ENCODE peak calls at places on chromosomes 6 and 20, in eight cellular contexts. D is cardiac muscle cell, L is colonic mucosa, U is RWPE2, F is Peyer's patch, X is endodermal cell, O is tibial artery, W is psoas muscle. H is an unnamed sample.

GRCh38 chr6:31075528-31075927 is 36.8 kb downstream of the C6orf15 start:
- DNase-seq in D (peak; percentile 42), L (no peak), U (no peak), F (no peak), X (no peak), O (no peak), W (no peak), H (no peak)

GRCh38 chr20:58577871-58578615 is 62.8 kb upstream of the APCDD1L start:
- DNase-seq in D (peak; percentile 36), L (no peak), U (peak; percentile 80), F (no peak), X (no peak), O (peak; percentile 35), W (no peak), H (no peak)

GRCh38 chr6:76774750-76775396 is 688.4 kb downstream of the HTR1B start:
- DNase-seq in D (peak; percentile 75), L (no peak), U (no peak), F (no peak), X (peak; percentile 56), O (no peak), W (no peak), H (peak; percentile 19)

GRCh38 chr6:152309648-152310047 is 327.5 kb downstream of the SYNE1 start:
- DNase-seq in D (no peak), L (no peak), U (no peak), F (peak; percentile 58), X (no peak), O (no peak), W (no peak), H (no peak)

GRCh38 chr6:43838276-43839036 is 68.4 kb downstream of the VEGFA start:
- DNase-seq in D (peak; percentile 87), L (no peak), U (no peak), F (no peak), X (peak; percentile 83), O (no peak), W (peak; percentile 79), H (peak; percentile 50)

GRCh38 chr20:48294196-48294595 is 508.9 kb upstream of the SULF2 start:
- DNase-seq in D (peak; percentile 86), L (no peak), U (no peak), F (no peak), X (no peak), O (no peak), W (no peak), H (no peak)

GRCh38 chr20:6942266-6942665 is 174.8 kb downstream of the BMP2 start:
- DNase-seq in D (no peak), L (no peak), U (no peak), F (no peak), X (no peak), O (no peak), W (no peak), H (no peak)

GRCh38 chr20:23517719-23518118 is 26.8 kb downstream of the CST8 start:
- DNase-seq in D (no peak), L (no peak), U (no peak), F (no peak), X (no peak), O (no peak), W (no peak), H (no peak)

GRCh38 chr6:161225677-161226004 is 48.2 kb downstream of the AGPAT4 start:
- DNase-seq in D (no peak), L (no peak), U (no peak), F (no peak), X (no peak), O (no peak), W (no peak), H (no peak)

GRCh38 chr20:46127396-46128010 is 9.4 kb downstream of the CD40 start:
- DNase-seq in D (no peak), L (no peak), U (peak; percentile 74), F (no peak), X (no peak), O (no peak), W (no peak), H (no peak)

GRCh38 chr6:151148111-151148510 is 91.7 kb upstream of the AKAP12 start:
- DNase-seq in D (no peak), L (no peak), U (no peak), F (no peak), X (peak; percentile 53), O (no peak), W (no peak), H (peak; percentile 38)

GRCh38 chr20:7858851-7859250 is 81.4 kb downstream of the HAO1 start:
- DNase-seq in D (no peak), L (no peak), U (no peak), F (no peak), X (no peak), O (no peak), W (no peak), H (no peak)

GRCh38 chr6:46201701-46202100 is 30.9 kb upstream of the ENPP5 start:
- DNase-seq in D (no peak), L (no peak), U (no peak), F (no peak), X (no peak), O (no peak), W (no peak), H (no peak)

GRCh38 chr6:9334979-9335378 is 899.6 kb upstream of the SLC35B3 start:
- DNase-seq in D (no peak), L (no peak), U (no peak), F (no peak), X (no peak), O (no peak), W (no peak), H (no peak)

GRCh38 chr6:116073765-116074450 is 13.2 kb upstream of the FRK start:
- DNase-seq in D (no peak), L (no peak), U (no peak), F (no peak), X (no peak), O (no peak), W (no peak), H (no peak)

GRCh38 chr6:75171151-75171550 is 34.7 kb downstream of the COL12A1 start:
- DNase-seq in D (peak; percentile 32), L (no peak), U (no peak), F (no peak), X (no peak), O (no peak), W (no peak), H (no peak)

GRCh38 chr6:5260111-5260620 is 584 bp downstream of the LYRM4 start:
- DNase-seq in D (peak; percentile 69), L (peak; percentile 73), U (peak; percentile 74), F (peak; percentile 68), X (peak; percentile 92), O (no peak), W (peak; percentile 77), H (no peak)

DNA sequence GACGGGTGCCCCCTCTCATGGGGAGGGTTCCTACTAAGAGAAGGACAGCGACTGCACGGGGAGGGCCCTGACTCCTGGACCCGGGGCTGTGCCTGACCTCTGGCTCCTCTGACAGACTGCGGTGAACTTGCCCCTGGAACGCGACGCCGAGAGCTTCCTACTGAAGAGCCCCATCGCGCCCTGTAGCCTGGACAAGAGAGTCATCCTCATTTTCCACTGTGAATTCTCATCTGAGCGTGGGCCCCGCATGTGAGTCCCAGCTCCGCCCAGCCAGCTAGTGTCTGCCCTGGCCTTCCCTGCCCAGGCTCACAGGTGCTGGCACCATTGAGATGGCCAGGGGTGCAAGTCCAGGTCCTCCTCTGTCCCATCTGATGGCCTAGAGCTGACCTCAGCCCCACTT is 7.2 kb downstream of the CDC25B start:
- DNase-seq in D (no peak), L (no peak), U (no peak), F (no peak), X (no peak), O (no peak), W (peak; percentile 41), H (no peak)
- H3K4me1 ChIP-seq in D (peaks cover 7% of the 10 kb centered on the region), L (peaks cover 34% of the 10 kb centered on the region), U (peaks cover 44% of the 10 kb centered on the region), F (peaks cover 23% of the 10 kb centered on the region), X (peaks cover 15% of the 10 kb centered on the region), O (peaks cover 20% of the 10 kb centered on the region), W (peaks cover 27% of the 10 kb centered on the region), H (peaks cover 36% of the 10 kb centered on the region)

GRCh38 chr6:169158750-169159149 is 94.9 kb downstream of the THBS2 start:
- DNase-seq in D (peak; percentile 59), L (no peak), U (no peak), F (no peak), X (peak; percentile 39), O (peak; percentile 58), W (no peak), H (no peak)
- TF ChIP-seq CTCF in D (peak; percentile 23), L (no peak), U (no peak), F (no peak), X (no peak), O (no peak), W (no peak), H (no peak)

GRCh38 chr6:2862712-2863174 is 21.1 kb upstream of the SERPINB1 start:
- DNase-seq in D (no peak), L (peak; percentile 14), U (no peak), F (peak; percentile 68), X (peak; percentile 29), O (no peak), W (no peak), H (no peak)

GRCh38 chr6:2858678-2859324 is 17.1 kb upstream of the SERPINB1 start:
- DNase-seq in D (peak; percentile 20), L (no peak), U (no peak), F (peak; percentile 68), X (no peak), O (no peak), W (no peak), H (no peak)

GRCh38 chr6:2859325-2859700 is 17.6 kb upstream of the SERPINB1 start:
- DNase-seq in D (no peak), L (no peak), U (no peak), F (no peak), X (no peak), O (no peak), W (no peak), H (no peak)

GRCh38 chr6:2861822-2862164 is 20.1 kb upstream of the SERPINB1 start:
- DNase-seq in D (no peak), L (no peak), U (no peak), F (no peak), X (no peak), O (no peak), W (no peak), H (no peak)

GRCh38 chr6:2861071-2861821 is 19.6 kb upstream of the SERPINB1 start:
- DNase-seq in D (no peak), L (no peak), U (no peak), F (no peak), X (peak; percentile 36), O (no peak), W (no peak), H (no peak)
- H3K4me1 ChIP-seq in D (no peaks in the 10 kb centered on the region), L (no peaks in the 10 kb centered on the region), U (peaks cover 10% of the 10 kb centered on the region), F (peaks cover 22% of the 10 kb centered on the region), X (no peaks in the 10 kb centered on the region), O (no peaks in the 10 kb centered on the region), W (peaks cover 9% of the 10 kb centered on the region), H (peaks cover 32% of the 10 kb centered on the region)

GRCh38 chr6:42229720-42230119 is 12.1 kb upstream of the MRPS10 start:
- DNase-seq in D (no peak), L (no peak), U (no peak), F (no peak), X (no peak), O (no peak), W (no peak), H (no peak)

GRCh38 chr6:42232035-42232434 is 14.4 kb upstream of the MRPS10 start:
- DNase-seq in D (no peak), L (no peak), U (no peak), F (no peak), X (no peak), O (no peak), W (no peak), H (no peak)

GRCh38 chr6:42228305-42228704 is 10.6 kb upstream of the MRPS10 start:
- DNase-seq in D (no peak), L (no peak), U (no peak), F (no peak), X (no peak), O (no peak), W (no peak), H (no peak)

GRCh38 chr6:42227173-42227850 is 9.7 kb upstream of the MRPS10 start:
- DNase-seq in D (no peak), L (no peak), U (no peak), F (no peak), X (no peak), O (no peak), W (no peak), H (no peak)

GRCh38 chr6:42230320-42231034 is 12.8 kb upstream of the MRPS10 start:
- DNase-seq in D (no peak), L (no peak), U (no peak), F (no peak), X (peak; percentile 59), O (no peak), W (no peak), H (no peak)
- TF ChIP-seq CTCF in D (peak; percentile 35), L (peak; percentile 10), U (peak; percentile 75), F (no peak), X (peak; percentile 75), O (no peak), W (no peak), H (peak; percentile 20)

H was measured in left ventricle myocardium inferior.